ENCODE peak calls at places on chromosomes 12 and 14, in eight cellular contexts. C, D, L, H, T, V, S and R are unnamed samples.

GRCh38 chr14:77962731-77963520 is 163.0 kb downstream of the ADCK1 start:
- DNase-seq in C (no peak), D (no peak), L (no peak), H (no peak), T (no peak), V (no peak), S (no peak), R (no peak)

GRCh38 chr12:75478395-75478794 is 2.2 kb upstream of the GLIPR1 start:
- DNase-seq in C (no peak), D (peak; percentile 63), L (no peak), H (no peak), T (peak; percentile 46), V (no peak), S (peak; percentile 78), R (no peak)

GRCh38 chr14:56570295-56570694 is 9.3 kb upstream of the TMEM260 start:
- DNase-seq in C (no peak), D (no peak), L (no peak), H (no peak), T (no peak), V (no peak), S (no peak), R (no peak)

GRCh38 chr12:31662176-31662849 is 2.8 kb downstream of the ETFBKMT start:
- DNase-seq in C (no peak), D (no peak), L (no peak), H (no peak), T (no peak), V (no peak), S (no peak), R (no peak)

GRCh38 chr14:32307881-32308582 is 21.1 kb upstream of the AKAP6 start:
- DNase-seq in C (no peak), D (no peak), L (no peak), H (peak; percentile 26), T (peak; percentile 37), V (no peak), S (no peak), R (no peak)

GRCh38 chr12:89889051-89889450 is 180.4 kb upstream of the ATP2B1 start:
- DNase-seq in C (no peak), D (peak; percentile 36), L (no peak), H (no peak), T (peak; percentile 57), V (no peak), S (peak; percentile 59), R (no peak)

GRCh38 chr12:126337556-126337955 is 1272.3 kb downstream of the AACS start:
- DNase-seq in C (no peak), D (no peak), L (no peak), H (no peak), T (peak; percentile 92), V (no peak), S (no peak), R (no peak)

GRCh38 chr14:64760146-64760755 is 56.0 kb downstream of the PLEKHG3 start:
- DNase-seq in C (peak; percentile 24), D (peak; percentile 54), L (no peak), H (peak; percentile 70), T (peak; percentile 41), V (peak; percentile 62), S (peak; percentile 42), R (peak; percentile 78)

GRCh38 chr12:123621619-123622530 is 11.6 kb downstream of the EIF2B1 start:
- DNase-seq in C (no peak), D (no peak), L (no peak), H (no peak), T (no peak), V (no peak), S (no peak), R (no peak)

GRCh38 chr12:113867258-113867657 is 98.9 kb downstream of the RBM19 start:
- DNase-seq in C (no peak), D (no peak), L (no peak), H (no peak), T (no peak), V (no peak), S (peak; percentile 33), R (peak; percentile 69)
- TF ChIP-seq CTCF in C (peak; percentile 61), D (peak; percentile 75), L (no peak), H (no peak), T (peak; percentile 65), V (peak; percentile 53), S (peak; percentile 30), R (peak; percentile 67)

DNA sequence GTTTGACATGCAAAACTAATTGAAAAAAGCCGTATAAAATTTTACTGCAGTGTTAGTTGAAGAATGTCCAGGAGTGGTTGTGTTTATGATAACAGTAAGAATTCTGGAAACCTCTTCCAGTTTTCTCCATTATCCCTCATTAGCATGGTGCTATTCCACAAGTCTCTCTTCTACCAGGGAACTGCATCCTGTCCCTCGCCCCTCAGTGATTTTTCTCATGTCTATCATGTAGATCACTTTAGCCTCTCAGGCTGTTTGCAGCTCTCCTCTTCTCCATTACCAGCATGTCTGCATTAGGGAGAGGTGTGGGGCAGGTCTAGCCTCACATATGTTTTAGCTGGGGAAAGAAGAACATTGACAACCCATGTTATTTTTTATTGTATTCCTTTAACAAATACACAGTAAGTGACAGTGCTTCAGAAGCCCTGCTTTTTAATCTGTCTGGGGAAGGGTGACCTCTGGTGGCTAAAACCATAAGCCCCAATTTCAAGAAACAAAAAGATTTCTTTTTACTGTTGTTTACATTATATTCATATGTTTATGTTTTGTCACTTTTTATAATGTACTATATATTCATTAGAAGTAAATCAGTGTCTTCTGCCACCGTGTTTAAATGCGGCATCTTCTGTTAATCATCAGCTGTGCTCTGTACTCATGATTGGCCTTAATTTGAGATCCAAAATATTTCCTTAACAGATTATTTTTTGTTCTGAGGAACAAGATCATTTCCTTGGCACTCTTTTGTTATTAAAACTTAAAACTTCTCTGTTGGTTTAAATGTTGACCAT is 70.7 kb downstream of the RASSF8 start:
- DNase-seq in C (peak; percentile 40), D (peak; percentile 45), L (no peak), H (no peak), T (peak; percentile 72), V (peak; percentile 47), S (peak; percentile 67), R (no peak)
- TF ChIP-seq CTCF in C (peak; percentile 82), D (peak; percentile 76), L (peak; percentile 75), H (peak; percentile 58), T (peak; percentile 79), V (peak; percentile 74), S (peak; percentile 84), R (peak; percentile 77)

DNA sequence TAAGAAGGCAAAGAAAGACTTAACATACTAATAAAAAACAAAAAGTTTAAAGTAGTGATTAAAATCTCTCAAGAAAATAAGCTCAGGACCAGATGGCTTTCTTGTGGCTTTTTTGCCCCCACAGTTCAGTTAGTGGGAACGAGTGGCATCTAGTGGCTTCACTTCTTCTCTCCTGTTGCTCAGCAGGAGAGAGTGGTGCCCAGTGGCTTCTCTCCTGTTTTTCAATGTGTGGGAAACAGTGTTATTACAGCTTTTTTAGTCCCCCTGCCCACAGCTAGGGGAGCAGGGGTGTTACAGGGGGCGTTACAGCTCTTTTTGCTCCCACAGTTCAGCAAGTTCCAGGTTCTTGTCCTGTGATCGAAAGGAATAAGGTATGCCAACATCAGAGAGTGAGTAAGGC is 135.2 kb downstream of the RERGL start:
- DNase-seq in C (no peak), D (no peak), L (no peak), H (no peak), T (no peak), V (no peak), S (no peak), R (no peak)
- TF ChIP-seq CTCF in C (no peak), D (peak; percentile 5), L (no peak), H (no peak), T (no peak), V (no peak), S (no peak), R (no peak)

GRCh38 chr14:62162998-62163589 is 400.9 kb downstream of the SNAPC1 start:
- DNase-seq in C (peak; percentile 23), D (peak; percentile 35), L (no peak), H (no peak), T (peak; percentile 53), V (peak; percentile 66), S (peak; percentile 56), R (no peak)
- TF ChIP-seq CTCF in C (peak; percentile 81), D (peak; percentile 88), L (peak; percentile 48), H (peak; percentile 49), T (peak; percentile 90), V (peak; percentile 88), S (peak; percentile 82), R (peak; percentile 60)